ENCODE peak calls at places on chromosomes 16 and 17, in nine cellular contexts. U is fibroblast of lung, M is upper lobe of right lung, X is astrocyte, N is heart left ventricle, B is psoas muscle, S is MM.1S, V is aorta, A is thoracic aorta. W is an unnamed sample. For H3K27me3 and H3K36me3, the result is how much of the 10 kb centered on the place peaks cover.

GRCh38 chr16:85209526-85210121 is 97.4 kb upstream of the CIBAR2 start:
- DNase-seq in S (no peak), X (no peak), V (no peak), U (no peak), N (peak), A (no peak), B (peak), M (no peak), W (no peak)

GRCh38 chr16:79758615-79759346 is 158.2 kb upstream of the MAF start:
- DNase-seq in A (no peak), X (no peak), V (no peak), U (no peak), N (no peak), M (no peak), B (no peak), S (no peak), W (no peak)

GRCh38 chr17:10186771-10187425 is 11.5 kb downstream of the GAS7 start:
- DNase-seq in U (no peak), A (no peak), N (no peak), M (no peak), B (peak), V (no peak), S (no peak), X (no peak), W (no peak)

GRCh38 chr17:41415833-41416335 is 8.5 kb downstream of the KRT37 start:
- DNase-seq in B (no peak), N (peak), X (peak), M (no peak), A (no peak), V (no peak), U (peak), S (no peak), W (peak)

GRCh38 chr16:66324785-66325184 is 41.7 kb upstream of the CDH5 start:
- DNase-seq in U (peak), N (no peak), S (no peak), B (no peak), V (no peak), M (no peak), A (no peak), X (peak), W (peak)

GRCh38 chr16:30456302-30456701 is 10.6 kb upstream of the SEPHS2 start:
- DNase-seq in U (no peak), N (no peak), V (no peak), X (no peak), M (no peak), A (no peak), S (no peak), B (no peak), W (no peak)

GRCh38 chr16:12532871-12533610 is 270.6 kb downstream of the CPPED1 start:
- DNase-seq in N (no peak), M (no peak), X (no peak), U (no peak), B (no peak), S (no peak), V (no peak), A (no peak), W (no peak)

GRCh38 chr17:520447-521167 is 168.0 kb upstream of the RPH3AL start:
- DNase-seq in V (no peak), X (peak), U (peak), S (no peak), A (no peak), M (no peak), B (no peak), N (no peak), W (no peak)

GRCh38 chr17:63949576-63950250 is 17.6 kb upstream of the CD79B start:
- DNase-seq in A (no peak), X (no peak), B (no peak), M (no peak), N (no peak), S (no peak), V (no peak), U (no peak), W (no peak)

GRCh38 chr16:46690281-46691178 is 1.1 kb downstream of the ORC6 start:
- DNase-seq in S (peak), M (no peak), U (peak), A (no peak), N (no peak), X (peak), V (no peak), B (no peak), W (peak)

GRCh38 chr16:88382491-88383400 is at the start of gene ZNF469:
- DNase-seq in M (peak), N (peak), B (peak), S (no peak), X (no peak), A (no peak), U (peak), V (peak), W (peak)

GRCh38 chr16:77780378-77780837 is 8.0 kb upstream of the VAT1L start:
- DNase-seq in A (no peak), M (no peak), S (no peak), B (no peak), N (no peak), X (peak), U (peak), V (peak), W (peak)

GRCh38 chr16:86436466-86437185 is 73.7 kb upstream of the FOXF1 start:
- DNase-seq in V (no peak), M (no peak), B (no peak), X (no peak), U (peak), S (no peak), A (no peak), N (no peak), W (peak)

GRCh38 chr17:4852504-4853075 is 19.4 kb downstream of the MINK1 start:
- DNase-seq in X (peak), A (no peak), B (no peak), U (peak), S (no peak), M (no peak), V (no peak), N (no peak), W (peak)

GRCh38 chr17:51056813-51057510 is 63.7 kb downstream of the SPAG9 start:
- DNase-seq in X (peak), V (no peak), B (peak), A (no peak), S (peak), U (peak), M (no peak), N (no peak), W (peak)

GRCh38 chr16:19095699-19096098 is 18.1 kb upstream of the ITPRIPL2 start:
- DNase-seq in S (no peak), A (no peak), N (no peak), M (no peak), V (no peak), B (no peak), U (peak), X (no peak), W (no peak)

GRCh38 chr17:73492802-73493139 is 151.5 kb downstream of the SDK2 start:
- DNase-seq in B (no peak), M (no peak), N (no peak), U (no peak), A (no peak), X (no peak), V (no peak), S (no peak), W (no peak)
- H3K27me3 ChIP-seq in B (under half), M (under half), N (under half), U (under half), A (under half), X (under half), V (under half), S (half or more), W (under half)

GRCh38 chr16:4612977-4613635 is 1.6 kb downstream of the UBALD1 start:
- DNase-seq in S (no peak), X (no peak), V (no peak), A (no peak), U (no peak), N (no peak), M (no peak), B (no peak), W (no peak)

GRCh38 chr16:4610011-4611005 is 4.4 kb downstream of the UBALD1 start:
- DNase-seq in V (no peak), U (no peak), A (no peak), X (no peak), B (no peak), S (no peak), N (no peak), M (no peak), W (no peak)

GRCh38 chr16:4613636-4614570 is 785 bp downstream of the UBALD1 start:
- DNase-seq in B (peak), U (peak), S (no peak), M (peak), A (no peak), X (peak), V (no peak), N (no peak), W (peak)

GRCh38 chr16:4611337-4612023 is 3.2 kb downstream of the UBALD1 start:
- DNase-seq in S (no peak), M (no peak), B (no peak), N (no peak), V (no peak), U (no peak), X (no peak), A (no peak), W (no peak)

GRCh38 chr16:4612474-4612931 is 2.2 kb downstream of the UBALD1 start:
- DNase-seq in B (no peak), M (no peak), X (no peak), N (no peak), U (no peak), V (no peak), S (no peak), A (no peak), W (no peak)
- H3K4me3 ChIP-seq in B (peak), M (peak), X (no peak), N (no peak), U (no peak), V (no peak), S (no peak), A (peak), W (no peak)

DNA sequence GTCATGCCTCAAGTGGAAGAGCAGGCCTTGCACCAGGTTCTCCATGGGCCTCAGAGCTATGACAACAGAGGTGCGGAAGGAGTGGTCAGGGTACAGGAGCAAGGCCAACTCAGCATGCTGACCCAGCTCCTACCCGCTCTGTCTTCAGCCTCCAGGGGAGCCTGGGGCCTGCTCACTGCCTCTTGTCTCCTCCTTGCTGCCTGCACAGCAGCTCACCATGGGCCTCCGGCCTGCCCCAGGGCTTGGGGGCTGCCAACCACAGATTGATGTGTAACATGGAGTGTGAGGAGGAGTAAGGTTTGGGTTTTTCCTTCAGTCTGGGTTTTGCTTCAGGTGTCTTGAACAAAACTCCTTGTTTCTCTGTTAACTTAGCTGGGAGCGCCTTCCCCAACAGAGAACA is 62.1 kb downstream of the PLD6 start:
- DNase-seq in A (no peak), X (no peak), N (no peak), U (no peak), V (no peak), B (peak), S (no peak), M (no peak), W (no peak)
- H3K36me3 ChIP-seq in A (half or more), X (under half), N (under half), U (under half), V (under half), B (under half), S (under half), M (half or more), W (under half)

GRCh38 chr17:36731091-36731490 is 129.7 kb downstream of the MRM1 start:
- DNase-seq in N (no peak), S (no peak), B (no peak), M (no peak), U (no peak), V (no peak), A (no peak), X (no peak), W (no peak)
- H3K27me3 ChIP-seq in N (under half), S (half or more), B (under half), M (under half), U (under half), V (under half), A (under half), X (half or more), W (under half)

GRCh38 chr17:56291226-56291805 is 138.0 kb downstream of the ANKFN1 start:
- DNase-seq in A (no peak), B (no peak), U (no peak), V (no peak), M (no peak), X (no peak), N (no peak), S (no peak), W (peak)

GRCh38 chr17:56292628-56293027 is 139.4 kb downstream of the ANKFN1 start:
- DNase-seq in S (peak), A (no peak), V (no peak), N (no peak), X (peak), U (peak), B (no peak), M (no peak), W (peak)

GRCh38 chr17:56292010-56292409 is 138.7 kb downstream of the ANKFN1 start:
- DNase-seq in S (no peak), B (no peak), M (no peak), V (no peak), X (peak), U (peak), N (no peak), A (no peak), W (peak)

GRCh38 chr17:56289321-56289720 is 136.0 kb downstream of the ANKFN1 start:
- DNase-seq in B (no peak), N (no peak), V (no peak), X (no peak), U (no peak), A (no peak), M (no peak), S (no peak), W (peak)

DNA sequence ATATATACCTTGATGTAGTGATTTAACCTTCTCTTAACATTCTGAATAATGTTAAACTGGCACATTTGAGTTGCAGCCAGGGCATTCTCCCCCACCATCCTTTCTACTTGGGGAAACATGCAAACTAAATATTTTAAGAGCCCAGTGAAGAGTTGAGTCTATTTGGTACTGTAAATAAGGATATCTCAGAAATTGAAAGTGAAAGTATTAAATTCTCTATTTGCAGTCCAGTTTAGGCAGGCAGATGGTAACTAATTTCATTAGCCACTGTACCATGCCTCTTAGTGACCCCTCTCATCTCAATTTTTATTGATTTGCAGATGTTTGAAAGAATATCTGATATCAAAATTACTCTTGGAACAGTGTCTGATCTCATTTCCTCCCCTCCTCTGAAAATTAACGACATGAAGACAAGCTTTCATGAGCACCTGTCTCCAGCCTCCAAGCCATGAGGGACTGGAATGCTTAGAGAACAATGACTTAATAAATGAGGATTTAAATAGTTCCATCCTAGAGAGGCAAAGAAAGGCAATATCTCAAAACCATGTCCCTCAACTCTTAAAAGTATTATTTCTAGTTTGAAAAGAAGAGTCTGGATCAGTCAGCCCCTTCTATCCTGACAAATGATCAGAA is 137.3 kb downstream of the ANKFN1 start:
- DNase-seq in M (no peak), U (no peak), X (no peak), B (no peak), N (no peak), A (no peak), S (peak), V (no peak), W (no peak)
- H3K4me3 ChIP-seq in M (peak), U (no peak), X (no peak), B (no peak), N (no peak), A (peak), S (peak), V (no peak), W (peak)

DNA sequence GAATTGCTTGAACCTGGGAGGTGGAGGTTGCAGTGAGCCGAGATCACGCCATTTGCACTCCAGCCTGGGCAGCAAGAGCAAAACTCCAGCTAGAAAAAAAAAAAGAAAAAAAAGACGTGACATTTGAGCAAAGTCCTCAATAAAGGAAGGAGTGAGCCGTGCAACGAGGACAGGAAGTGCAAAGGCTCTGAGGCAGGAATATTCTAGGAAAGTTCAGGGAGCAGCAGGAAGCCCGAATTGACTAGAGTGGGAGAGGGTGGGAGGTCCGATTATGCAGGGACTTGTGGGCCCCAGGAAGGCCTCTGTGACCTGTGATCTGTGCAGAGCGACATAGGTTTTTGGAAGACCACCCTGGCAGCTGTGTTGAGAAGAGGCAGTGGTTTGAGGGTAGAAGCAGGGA is 8.6 kb upstream of the LASP1NB start:
- DNase-seq in A (no peak), B (no peak), M (peak), N (no peak), V (no peak), X (no peak), U (no peak), S (no peak), W (no peak)
- H3K36me3 ChIP-seq in A (under half), B (under half), M (half or more), N (under half), V (under half), X (under half), U (half or more), S (under half), W (half or more)

DNA sequence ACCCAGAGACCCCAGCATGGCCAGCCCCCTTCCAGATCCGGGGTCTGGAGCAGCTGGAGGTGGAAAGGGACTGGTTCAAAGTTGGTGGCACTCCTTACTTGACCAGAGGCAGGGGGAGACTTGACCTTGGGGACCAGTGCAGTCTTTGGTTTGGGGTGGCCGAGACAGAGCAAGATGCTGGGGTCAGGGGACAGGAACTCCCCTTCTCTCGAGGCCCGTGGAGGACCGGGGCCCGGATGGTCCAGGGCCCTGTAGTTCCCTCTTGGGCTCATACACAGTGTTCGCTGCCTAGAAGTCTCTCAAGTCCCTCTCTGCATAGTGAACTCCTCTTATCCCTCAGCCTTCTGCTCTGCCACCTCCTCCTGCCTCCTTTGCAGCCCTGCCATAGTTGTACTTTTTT is 601 bp upstream of the PRSS33 start:
- DNase-seq in M (peak), U (no peak), X (no peak), B (no peak), S (no peak), A (no peak), N (peak), V (peak), W (no peak)
- H3K27me3 ChIP-seq in M (half or more), U (under half), X (under half), B (under half), S (half or more), A (under half), N (under half), V (under half), W (under half)

DNA sequence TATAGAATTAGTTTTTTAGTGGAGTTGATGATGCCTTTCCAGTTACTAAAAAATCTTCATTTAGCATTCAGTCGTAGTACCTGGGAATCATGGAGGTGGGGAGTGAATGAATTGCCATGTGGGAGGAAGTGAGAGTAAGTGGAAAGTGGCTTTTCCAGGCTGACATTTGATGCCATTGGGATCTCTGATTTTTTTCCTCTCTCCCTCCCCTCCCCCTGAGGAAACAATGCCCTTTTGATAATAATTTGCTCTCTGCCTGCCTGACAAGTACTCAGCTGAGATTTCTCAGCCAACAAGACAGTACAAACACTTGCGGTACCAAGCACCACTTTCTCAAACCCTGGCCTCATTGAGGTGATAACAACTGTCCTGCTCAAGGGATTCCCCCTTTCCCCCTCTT is 2.2 kb downstream of the UBE2Z start:
- DNase-seq in U (no peak), N (no peak), M (no peak), S (no peak), V (no peak), B (no peak), X (no peak), A (no peak), W (no peak)
- H3K4me3 ChIP-seq in U (peak), N (no peak), M (no peak), S (no peak), V (no peak), B (peak), X (peak), A (no peak), W (no peak)

DNA sequence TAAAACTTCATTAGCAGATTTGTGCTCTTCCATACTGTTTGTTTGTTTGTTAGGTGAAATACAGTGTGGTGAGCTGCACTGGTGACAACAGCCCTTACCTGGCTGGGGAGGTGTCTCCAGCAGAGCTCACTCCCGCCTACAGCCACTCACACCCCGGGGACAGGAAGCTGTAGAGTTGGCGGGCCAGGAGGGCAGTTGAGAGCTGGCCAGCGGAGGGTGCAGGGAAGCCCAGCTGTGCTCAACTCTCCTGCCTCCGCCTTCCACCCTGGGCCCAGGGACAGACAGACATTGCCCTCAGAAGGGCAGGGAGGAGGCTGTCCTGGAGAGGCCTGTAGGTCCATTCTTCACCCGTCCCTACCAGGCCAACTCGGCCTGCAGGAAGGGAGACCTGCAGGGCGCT is 48.6 kb upstream of the PVALEF start:
- DNase-seq in B (no peak), S (no peak), U (no peak), N (no peak), X (no peak), A (no peak), V (no peak), M (no peak), W (no peak)
- H3K36me3 ChIP-seq in B (under half), S (under half), U (under half), N (under half), X (under half), A (under half), V (under half), M (under half), W (under half)